ENCODE peak calls at places on chromosomes 2 and 18, in nine cellular contexts. One of them, this sample, is unnamed.

GRCh38 chr18:57748770-57749603 is 54.1 kb downstream of the ATP8B1 start:
- DNase-seq in body of pancreas: peak; percentile 34
- DNase-seq in GM10248: peak; percentile 44
- DNase-seq in Peyer's patch: no peak
- DNase-seq in cardiac fibroblast: peak; percentile 58
- DNase-seq in MCF 10A: peak; percentile 69
- DNase-seq in fibroblast of lung: peak; percentile 69
- DNase-seq in colonic mucosa: no peak
- DNase-seq in GM06990: no peak
- DNase-seq in this sample: no peak

GRCh38 chr18:49560277-49561126 is 1.4 kb upstream of the LIPG start:
- DNase-seq in MCF 10A: no peak
- DNase-seq in GM10248: no peak
- DNase-seq in cardiac fibroblast: peak; percentile 27
- DNase-seq in fibroblast of lung: peak; percentile 32
- DNase-seq in colonic mucosa: peak; percentile 69
- DNase-seq in GM06990: no peak
- DNase-seq in Peyer's patch: no peak
- DNase-seq in body of pancreas: no peak
- DNase-seq in this sample: no peak

GRCh38 chr18:77111449-77112160 is 21.0 kb downstream of the MBP start:
- DNase-seq in fibroblast of lung: no peak
- DNase-seq in MCF 10A: peak; percentile 30
- DNase-seq in cardiac fibroblast: no peak
- DNase-seq in Peyer's patch: no peak
- DNase-seq in body of pancreas: no peak
- DNase-seq in GM10248: no peak
- DNase-seq in colonic mucosa: peak; percentile 47
- DNase-seq in GM06990: no peak
- DNase-seq in this sample: peak; percentile 65

GRCh38 chr2:182650704-182651103 is 65.4 kb upstream of the DNAJC10 start:
- DNase-seq in body of pancreas: no peak
- DNase-seq in Peyer's patch: no peak
- DNase-seq in cardiac fibroblast: peak; percentile 80
- DNase-seq in colonic mucosa: no peak
- DNase-seq in fibroblast of lung: peak; percentile 50
- DNase-seq in GM10248: no peak
- DNase-seq in MCF 10A: peak; percentile 66
- DNase-seq in GM06990: peak; percentile 15
- DNase-seq in this sample: no peak

GRCh38 chr2:134664051-134664450 is 54.7 kb downstream of the TMEM163 start:
- DNase-seq in MCF 10A: no peak
- DNase-seq in GM06990: no peak
- DNase-seq in colonic mucosa: no peak
- DNase-seq in GM10248: no peak
- DNase-seq in cardiac fibroblast: no peak
- DNase-seq in Peyer's patch: no peak
- DNase-seq in fibroblast of lung: no peak
- DNase-seq in body of pancreas: no peak
- DNase-seq in this sample: no peak

GRCh38 chr2:146985753-146986152 is 859.1 kb upstream of the ACVR2A start:
- DNase-seq in colonic mucosa: no peak
- DNase-seq in Peyer's patch: no peak
- DNase-seq in GM06990: no peak
- DNase-seq in cardiac fibroblast: no peak
- DNase-seq in fibroblast of lung: no peak
- DNase-seq in MCF 10A: no peak
- DNase-seq in GM10248: no peak
- DNase-seq in body of pancreas: no peak
- DNase-seq in this sample: no peak

GRCh38 chr2:65458999-65459398 is 26.6 kb upstream of the SPRED2 start:
- DNase-seq in cardiac fibroblast: no peak
- DNase-seq in GM10248: no peak
- DNase-seq in GM06990: no peak
- DNase-seq in fibroblast of lung: peak; percentile 79
- DNase-seq in body of pancreas: no peak
- DNase-seq in Peyer's patch: no peak
- DNase-seq in MCF 10A: peak; percentile 24
- DNase-seq in colonic mucosa: no peak
- DNase-seq in this sample: no peak

GRCh38 chr18:35672897-35673296 is 91.4 kb downstream of the GALNT1 start:
- DNase-seq in colonic mucosa: peak; percentile 69
- DNase-seq in fibroblast of lung: peak; percentile 8
- DNase-seq in GM06990: no peak
- DNase-seq in body of pancreas: no peak
- DNase-seq in GM10248: no peak
- DNase-seq in Peyer's patch: no peak
- DNase-seq in MCF 10A: peak; percentile 70
- DNase-seq in cardiac fibroblast: peak; percentile 65
- DNase-seq in this sample: no peak

GRCh38 chr2:239991689-239992314 is 33.3 kb downstream of the NDUFA10 start:
- DNase-seq in GM10248: peak; percentile 48
- DNase-seq in MCF 10A: peak; percentile 57
- DNase-seq in colonic mucosa: no peak
- DNase-seq in fibroblast of lung: peak; percentile 39
- DNase-seq in cardiac fibroblast: peak; percentile 78
- DNase-seq in Peyer's patch: no peak
- DNase-seq in GM06990: peak; percentile 22
- DNase-seq in body of pancreas: no peak
- DNase-seq in this sample: no peak

GRCh38 chr2:25303517-25304338 is 38.0 kb downstream of the DNMT3A start:
- DNase-seq in colonic mucosa: no peak
- DNase-seq in fibroblast of lung: no peak
- DNase-seq in GM06990: no peak
- DNase-seq in body of pancreas: no peak
- DNase-seq in cardiac fibroblast: no peak
- DNase-seq in GM10248: no peak
- DNase-seq in MCF 10A: no peak
- DNase-seq in Peyer's patch: no peak
- DNase-seq in this sample: no peak

DNA sequence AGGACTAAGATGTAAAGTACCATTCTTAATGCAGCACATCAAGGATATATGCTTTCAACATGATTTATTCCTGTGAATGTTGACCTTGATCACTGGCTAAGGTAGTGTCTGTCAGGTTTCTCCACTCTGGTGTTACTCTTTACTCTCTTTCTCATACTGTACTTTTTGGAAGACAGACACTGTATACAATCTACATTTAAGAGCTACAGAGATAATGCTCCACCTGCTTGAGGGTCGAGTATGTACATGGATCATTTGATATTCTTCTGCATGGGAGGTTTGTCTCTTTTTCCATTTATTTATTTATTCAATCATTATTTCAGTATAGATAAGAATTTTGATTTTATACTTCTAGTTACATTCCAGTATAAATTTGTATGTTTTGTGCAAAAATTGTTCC is 199.5 kb upstream of the RGPD4 start:
- DNase-seq in GM06990: no peak
- DNase-seq in body of pancreas: no peak
- DNase-seq in fibroblast of lung: no peak
- DNase-seq in colonic mucosa: no peak
- DNase-seq in Peyer's patch: no peak
- DNase-seq in GM10248: no peak
- DNase-seq in cardiac fibroblast: no peak
- DNase-seq in MCF 10A: no peak
- DNase-seq in this sample: no peak
- TF ChIP-seq CTCF in GM06990: no peak
- TF ChIP-seq CTCF in body of pancreas: peak; percentile 16
- TF ChIP-seq CTCF in fibroblast of lung: no peak
- TF ChIP-seq CTCF in colonic mucosa: no peak
- TF ChIP-seq CTCF in Peyer's patch: no peak
- TF ChIP-seq CTCF in GM10248: no peak
- TF ChIP-seq CTCF in cardiac fibroblast: no peak
- TF ChIP-seq CTCF in MCF 10A: no peak
- TF ChIP-seq CTCF in this sample: no peak

GRCh38 chr2:19543271-19544019 is 185.0 kb upstream of the OSR1 start:
- DNase-seq in fibroblast of lung: peak; percentile 15
- DNase-seq in body of pancreas: no peak
- DNase-seq in colonic mucosa: no peak
- DNase-seq in GM10248: no peak
- DNase-seq in MCF 10A: peak; percentile 41
- DNase-seq in GM06990: no peak
- DNase-seq in cardiac fibroblast: peak; percentile 40
- DNase-seq in Peyer's patch: no peak
- DNase-seq in this sample: no peak

GRCh38 chr2:19544020-19544383 is 185.6 kb upstream of the OSR1 start:
- DNase-seq in colonic mucosa: no peak
- DNase-seq in cardiac fibroblast: no peak
- DNase-seq in Peyer's patch: no peak
- DNase-seq in fibroblast of lung: no peak
- DNase-seq in MCF 10A: no peak
- DNase-seq in body of pancreas: no peak
- DNase-seq in GM06990: no peak
- DNase-seq in GM10248: no peak
- DNase-seq in this sample: no peak

GRCh38 chr2:19548116-19548515 is 189.7 kb upstream of the OSR1 start:
- DNase-seq in GM06990: no peak
- DNase-seq in GM10248: no peak
- DNase-seq in Peyer's patch: no peak
- DNase-seq in MCF 10A: no peak
- DNase-seq in cardiac fibroblast: no peak
- DNase-seq in fibroblast of lung: no peak
- DNase-seq in body of pancreas: no peak
- DNase-seq in colonic mucosa: no peak
- DNase-seq in this sample: no peak

GRCh38 chr2:19547321-19547720 is 188.9 kb upstream of the OSR1 start:
- DNase-seq in fibroblast of lung: peak; percentile 69
- DNase-seq in cardiac fibroblast: no peak
- DNase-seq in GM10248: no peak
- DNase-seq in body of pancreas: no peak
- DNase-seq in GM06990: no peak
- DNase-seq in Peyer's patch: no peak
- DNase-seq in MCF 10A: no peak
- DNase-seq in colonic mucosa: no peak
- DNase-seq in this sample: no peak

DNA sequence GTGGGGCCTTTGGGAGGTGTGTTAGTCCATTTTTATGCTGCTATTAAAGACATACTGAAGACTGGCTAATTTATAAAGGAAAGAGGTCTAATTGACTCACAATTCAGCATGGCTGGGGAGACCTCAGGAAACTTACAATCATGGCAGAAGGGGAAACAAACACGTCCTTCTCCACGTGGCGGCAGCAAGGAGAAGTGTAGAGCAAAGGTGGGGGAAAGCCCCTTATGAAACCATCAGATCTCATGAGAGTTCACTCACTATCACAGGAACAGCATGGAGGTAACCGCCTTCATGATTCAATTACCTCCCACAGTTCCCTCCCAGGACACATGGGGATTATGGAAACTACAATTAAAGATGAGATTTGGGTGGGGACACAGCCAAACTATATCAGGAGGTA is 187.1 kb upstream of the OSR1 start:
- DNase-seq in GM06990: no peak
- DNase-seq in colonic mucosa: no peak
- DNase-seq in Peyer's patch: no peak
- DNase-seq in body of pancreas: no peak
- DNase-seq in GM10248: no peak
- DNase-seq in cardiac fibroblast: no peak
- DNase-seq in MCF 10A: no peak
- DNase-seq in fibroblast of lung: no peak
- DNase-seq in this sample: no peak
- TF ChIP-seq CTCF in GM06990: peak; percentile 32
- TF ChIP-seq CTCF in colonic mucosa: no peak
- TF ChIP-seq CTCF in Peyer's patch: no peak
- TF ChIP-seq CTCF in body of pancreas: no peak
- TF ChIP-seq CTCF in GM10248: no peak
- TF ChIP-seq CTCF in cardiac fibroblast: no peak
- TF ChIP-seq CTCF in MCF 10A: no peak
- TF ChIP-seq CTCF in fibroblast of lung: no peak
- TF ChIP-seq CTCF in this sample: no peak

DNA sequence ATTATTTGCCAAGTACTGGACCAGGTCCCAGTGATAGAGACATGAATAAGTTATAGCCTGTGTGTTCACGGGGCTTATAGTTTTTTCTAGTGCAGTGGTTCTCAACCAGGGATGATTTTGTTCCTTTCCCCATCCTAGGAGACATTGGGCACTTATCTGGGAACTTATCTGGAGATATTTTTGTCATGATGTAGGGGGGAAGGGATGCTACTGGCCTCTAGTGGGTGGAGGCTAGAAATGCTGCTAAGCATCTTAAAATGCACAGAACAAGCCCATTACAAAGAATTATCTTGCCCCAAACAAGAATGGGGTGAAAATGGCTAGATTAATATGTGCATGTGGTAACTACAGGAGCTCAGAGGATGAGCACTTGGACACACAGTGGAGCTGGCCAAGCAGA is 75.2 kb downstream of the KLHL29 start:
- DNase-seq in fibroblast of lung: peak; percentile 10
- DNase-seq in body of pancreas: no peak
- DNase-seq in colonic mucosa: no peak
- DNase-seq in GM10248: no peak
- DNase-seq in cardiac fibroblast: peak; percentile 64
- DNase-seq in GM06990: no peak
- DNase-seq in MCF 10A: peak; percentile 50
- DNase-seq in Peyer's patch: no peak
- DNase-seq in this sample: no peak
- TF ChIP-seq CTCF in fibroblast of lung: peak; percentile 71
- TF ChIP-seq CTCF in body of pancreas: no peak
- TF ChIP-seq CTCF in colonic mucosa: peak; percentile 33
- TF ChIP-seq CTCF in GM10248: peak; percentile 61
- TF ChIP-seq CTCF in cardiac fibroblast: peak; percentile 74
- TF ChIP-seq CTCF in GM06990: peak; percentile 81
- TF ChIP-seq CTCF in MCF 10A: peak; percentile 42
- TF ChIP-seq CTCF in Peyer's patch: no peak
- TF ChIP-seq CTCF in this sample: peak; percentile 15

DNA sequence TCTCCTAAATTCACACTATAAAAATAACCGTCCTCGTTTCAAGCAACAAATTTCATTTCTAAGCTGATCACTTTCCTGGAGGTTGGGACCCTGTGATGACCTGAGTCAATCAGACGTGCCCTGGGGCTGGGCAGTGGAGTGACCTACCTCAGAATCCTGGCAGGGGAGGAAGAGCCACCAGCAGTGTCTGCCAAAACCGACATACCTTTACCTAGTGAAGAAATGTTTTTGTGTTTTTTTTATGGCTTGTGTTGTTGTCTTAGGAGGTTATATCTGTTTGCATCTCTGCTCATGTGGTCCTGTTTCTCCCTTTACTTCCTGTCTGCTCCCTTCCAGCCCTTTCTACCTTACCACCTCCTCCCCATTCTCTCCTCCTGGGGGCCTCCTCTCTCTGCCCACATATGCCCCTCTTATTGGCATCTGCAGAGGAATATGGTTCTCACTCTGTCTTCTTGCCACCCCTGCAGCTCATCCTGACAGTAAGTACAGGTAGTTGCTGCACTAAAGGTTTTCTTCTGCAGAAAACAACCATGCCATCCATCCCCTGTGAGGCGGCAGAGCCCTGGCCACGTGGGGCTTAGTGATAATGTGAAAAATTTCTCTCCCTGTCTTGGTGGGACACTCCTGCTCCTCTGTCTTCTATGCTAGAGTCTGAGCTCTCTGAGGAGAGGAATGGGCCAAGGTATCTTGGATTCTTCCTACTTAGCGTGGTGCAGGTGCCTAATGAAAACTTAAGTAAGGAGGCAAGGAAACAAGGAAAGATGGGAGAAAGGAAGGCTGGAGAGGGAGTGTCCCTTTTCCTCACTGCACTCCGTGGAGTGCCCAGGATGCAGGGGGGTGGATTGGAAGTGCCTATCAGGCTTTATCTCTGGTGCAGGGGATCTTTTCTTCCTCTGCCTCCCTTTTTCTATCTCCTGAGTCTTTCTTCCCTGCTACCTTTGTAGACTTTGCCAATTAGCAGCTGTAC is 15.4 kb downstream of the ACOXL start:
- DNase-seq in GM06990: no peak
- DNase-seq in GM10248: no peak
- DNase-seq in fibroblast of lung: no peak
- DNase-seq in body of pancreas: no peak
- DNase-seq in cardiac fibroblast: no peak
- DNase-seq in MCF 10A: no peak
- DNase-seq in colonic mucosa: no peak
- DNase-seq in Peyer's patch: no peak
- DNase-seq in this sample: no peak
- TF ChIP-seq CTCF in GM06990: no peak
- TF ChIP-seq CTCF in GM10248: no peak
- TF ChIP-seq CTCF in fibroblast of lung: no peak
- TF ChIP-seq CTCF in body of pancreas: no peak
- TF ChIP-seq CTCF in cardiac fibroblast: no peak
- TF ChIP-seq CTCF in MCF 10A: no peak
- TF ChIP-seq CTCF in colonic mucosa: no peak
- TF ChIP-seq CTCF in Peyer's patch: no peak
- TF ChIP-seq CTCF in this sample: no peak